ENCODE peak calls at places on chromosomes 11 and 22, in five cellular contexts. B is astrocyte, C is mammary epithelial cell, N is PC-3, A is IMR-90. S is an unnamed sample.
A peak's percentile ranks its signal among the peaks of the same experiment; 100 is the strongest.

GRCh38 chr11:17208257-17208999 is 642 bp upstream of the PIK3C2A start:
- DNase-seq in B (peak; percentile 79), C (peak; percentile 81), A (peak; percentile 59), N (peak; percentile 66), S (peak; percentile 68)

GRCh38 chr11:104830080-104830479 is 68.2 kb downstream of the CASP12 start:
- DNase-seq in N (peak; percentile 85), A (peak; percentile 72), C (peak; percentile 58), B (peak; percentile 74), S (peak; percentile 76)

GRCh38 chr22:22031183-22031560 is 48.6 kb upstream of the TOP3B start:
- DNase-seq in C (no peak), A (no peak), B (no peak), N (no peak), S (no peak)

GRCh38 chr11:132977746-132978145 is 554.6 kb downstream of the OPCML start:
- DNase-seq in B (no peak), A (no peak), N (no peak), C (no peak), S (no peak)

GRCh38 chr11:125689460-125689859 is 8.8 kb upstream of the ACRV1 start:
- DNase-seq in N (no peak), B (no peak), C (no peak), A (no peak), S (no peak)

GRCh38 chr11:86931965-86932332 is 23.2 kb downstream of the FZD4 start:
- DNase-seq in B (peak; percentile 67), A (peak; percentile 62), N (peak; percentile 99), C (peak; percentile 66), S (peak; percentile 76)

GRCh38 chr11:23021287-23021863 is 161.1 kb upstream of the CCDC179 start:
- DNase-seq in A (peak; percentile 51), C (no peak), B (peak; percentile 6), N (peak; percentile 56), S (peak; percentile 14)

GRCh38 chr11:43579171-43579918 is 101.2 kb upstream of the HSD17B12 start:
- DNase-seq in A (peak; percentile 42), N (peak; percentile 59), B (peak; percentile 27), C (peak; percentile 64), S (peak; percentile 34)

GRCh38 chr11:10122337-10123197 is 171.5 kb downstream of the SBF2 start:
- DNase-seq in B (peak; percentile 92), C (peak; percentile 97), A (peak; percentile 57), N (peak; percentile 94), S (peak; percentile 93)

GRCh38 chr22:25213221-25213620 is 6.2 kb upstream of the CRYBB2 start:
- DNase-seq in A (no peak), B (no peak), N (no peak), C (no peak), S (no peak)

GRCh38 chr22:19109198-19110063 is 12.8 kb downstream of the DGCR2 start:
- DNase-seq in B (peak; percentile 33), C (peak; percentile 88), A (peak; percentile 64), N (no peak), S (peak; percentile 72)

GRCh38 chr11:45041556-45041955 is 90.9 kb upstream of the TP53I11 start:
- DNase-seq in A (no peak), C (no peak), B (no peak), N (no peak), S (no peak)

GRCh38 chr11:64088159-64089026 is 52.7 kb downstream of the FLRT1 start:
- DNase-seq in C (no peak), N (peak; percentile 17), A (no peak), B (no peak), S (no peak)

GRCh38 chr11:100618914-100619313 is 68.2 kb upstream of the ARHGAP42 start:
- DNase-seq in C (no peak), B (no peak), N (no peak), A (no peak), S (no peak)
- H2AFZ ChIP-seq in C (no peak overlapping the region), B (peak overlapping the region; percentile 28), N (no peak overlapping the region), A (no peak overlapping the region), S (no peak overlapping the region)

GRCh38 chr11:2391663-2391975 is 8.9 kb upstream of the TSSC4 start:
- DNase-seq in A (no peak), C (no peak), B (no peak), N (no peak), S (no peak)
- H4K20me1 ChIP-seq in A (peaks cover 56% of the 10 kb centered on the region), C (peaks cover 5% of the 10 kb centered on the region), B (peaks cover 73% of the 10 kb centered on the region), N (peaks cover 22% of the 10 kb centered on the region), S (no peaks in the 10 kb centered on the region)

DNA sequence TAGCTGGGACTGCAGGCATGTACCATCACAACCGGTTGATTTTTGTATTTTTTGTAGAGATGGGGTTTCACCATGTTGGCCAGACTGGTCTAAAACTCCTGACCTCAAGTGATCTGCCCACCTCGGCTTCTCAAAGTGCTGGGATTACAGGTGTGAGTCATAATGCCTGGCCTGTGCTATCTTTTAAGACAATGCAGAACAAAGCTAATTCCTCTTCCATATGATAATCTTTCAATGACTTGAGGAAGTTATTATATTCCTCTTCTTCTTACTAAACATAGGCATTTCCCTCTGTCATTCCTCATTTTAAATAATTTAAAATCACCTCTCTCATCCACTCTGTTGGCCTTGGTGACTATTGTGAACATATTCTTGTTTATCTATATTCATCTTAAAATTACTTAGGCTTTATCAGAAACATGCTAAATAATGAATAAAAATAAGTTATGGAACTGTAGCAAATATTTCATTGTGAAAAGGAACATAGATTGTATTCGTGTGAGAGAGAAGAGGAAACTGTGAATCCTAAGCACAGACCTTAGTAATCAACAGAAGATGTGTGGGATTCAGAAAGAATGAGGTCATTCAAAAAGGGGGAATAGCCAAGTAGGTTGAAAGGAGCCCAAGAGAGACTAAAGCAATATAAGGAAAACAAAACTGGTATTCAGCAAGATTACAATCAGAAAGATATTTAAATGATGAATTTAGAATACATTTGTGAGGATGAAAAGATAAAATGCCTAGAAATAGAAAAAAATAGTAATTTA is 269.4 kb downstream of the TTC28 start:
- DNase-seq in N (no peak), A (peak; percentile 71), C (no peak), B (peak; percentile 78), S (peak; percentile 64)
- H3K27ac ChIP-seq in N (no peak overlapping the region), A (no peak overlapping the region), C (no peak overlapping the region), B (peak overlapping the region; percentile 66), S (no peak overlapping the region)

GRCh38 chr11:31817621-31818493 is 6.7 kb upstream of the PAX6 start:
- DNase-seq in N (no peak), C (no peak), B (no peak), A (no peak), S (peak; percentile 28)
- H2AFZ ChIP-seq in N (no peak overlapping the region), C (no peak overlapping the region), B (peak overlapping the region; percentile 76), A (peak overlapping the region; percentile 40), S (no peak overlapping the region)

GRCh38 chr11:67255353-67255752 is 10.9 kb upstream of the GRK2 start:
- DNase-seq in B (no peak), N (no peak), A (no peak), C (no peak), S (no peak)

GRCh38 chr11:67256477-67256876 is 9.8 kb upstream of the GRK2 start:
- DNase-seq in A (no peak), B (no peak), N (no peak), C (no peak), S (no peak)

GRCh38 chr11:67255864-67256263 is 10.4 kb upstream of the GRK2 start:
- DNase-seq in A (no peak), N (no peak), B (no peak), C (no peak), S (no peak)

GRCh38 chr11:67253872-67254624 is 12.2 kb upstream of the GRK2 start:
- DNase-seq in B (no peak), C (no peak), N (no peak), A (no peak), S (no peak)

DNA sequence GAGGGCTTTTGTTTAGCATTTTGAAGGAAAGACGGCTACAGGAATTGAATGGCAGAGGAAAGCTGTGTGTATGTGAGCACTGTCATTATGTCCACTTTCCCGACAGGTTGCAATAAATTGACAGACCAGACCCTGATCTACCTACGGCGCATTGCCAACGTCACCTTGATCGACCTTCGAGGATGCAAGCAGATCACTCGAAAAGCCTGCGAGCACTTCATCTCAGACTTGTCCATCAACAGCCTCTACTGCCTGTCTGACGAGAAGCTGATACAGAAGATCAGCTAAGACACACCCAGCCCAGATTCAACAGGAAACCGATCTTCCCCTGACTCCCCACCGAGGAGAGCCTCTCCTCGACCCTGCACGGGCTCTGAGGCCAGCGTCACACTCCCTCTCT is 11.5 kb upstream of the GRK2 start:
- DNase-seq in C (no peak), A (no peak), N (no peak), B (no peak), S (no peak)
- H4K20me1 ChIP-seq in C (no peaks in the 10 kb centered on the region), A (no peaks in the 10 kb centered on the region), N (peaks cover 6% of the 10 kb centered on the region), B (peaks cover 68% of the 10 kb centered on the region), S (no peaks in the 10 kb centered on the region)